ENCODE peak calls at places on chromosomes 13 and 19, in five cellular contexts. I, O, L, D and Z are unnamed samples.

GRCh38 chr13:50366488-50367174 is 351.4 kb downstream of the KCNRG start:
- DNase-seq in I (no peak), O (no peak), L (no peak), D (no peak), Z (peak)

GRCh38 chr19:674282-675151 is 1.7 kb upstream of the FSTL3 start:
- DNase-seq in I (no peak), O (no peak), L (no peak), D (no peak), Z (no peak)

GRCh38 chr13:27928805-27929753 is 9.3 kb downstream of the PDX1 start:
- DNase-seq in I (no peak), O (peak), L (peak), D (no peak), Z (no peak)

GRCh38 chr13:66835040-66835628 is 395.0 kb downstream of the PCDH9 start:
- DNase-seq in I (peak), O (peak), L (no peak), D (peak), Z (peak)

GRCh38 chr19:38815059-38816001 is 2.6 kb upstream of the LGALS4 start:
- DNase-seq in I (no peak), O (no peak), L (no peak), D (no peak), Z (no peak)

GRCh38 chr19:20422616-20423205 is 142.9 kb downstream of the ZNF737 start:
- DNase-seq in I (no peak), O (no peak), L (no peak), D (no peak), Z (no peak)

GRCh38 chr13:35472308-35473008 is 4.0 kb downstream of the MAB21L1 start:
- DNase-seq in I (no peak), O (no peak), L (no peak), D (no peak), Z (no peak)

GRCh38 chr19:38852231-38853044 is 2.7 kb upstream of the HNRNPL start:
- DNase-seq in I (peak), O (peak), L (peak), D (peak), Z (peak)

GRCh38 chr13:35283856-35284255 is 192.6 kb downstream of the MAB21L1 start:
- DNase-seq in I (peak), O (no peak), L (no peak), D (no peak), Z (peak)

GRCh38 chr13:104614746-104615145 is 1548.5 kb upstream of the SLC10A2 start:
- DNase-seq in I (no peak), O (no peak), L (no peak), D (no peak), Z (no peak)

DNA sequence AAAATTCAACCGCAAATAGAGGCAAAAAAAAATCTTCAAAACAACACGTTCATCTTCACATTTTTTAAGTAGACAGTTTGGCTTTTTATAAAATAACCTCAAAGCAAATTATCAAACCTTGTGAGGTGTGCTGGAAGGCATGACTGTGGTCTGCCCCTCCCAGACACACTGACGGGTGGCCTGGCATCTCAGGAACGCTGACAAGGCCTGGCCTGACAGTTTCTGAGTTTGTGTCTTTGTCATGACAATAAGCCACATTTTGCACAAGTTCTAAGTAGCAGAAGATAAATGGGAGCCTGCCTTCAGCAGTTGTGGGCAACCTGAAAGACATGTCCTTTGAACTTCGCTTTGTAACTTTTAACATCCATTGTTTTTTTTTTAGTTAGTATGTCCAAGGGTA is 38.5 kb downstream of the SOX21 start:
- DNase-seq in I (no peak), O (peak), L (no peak), D (no peak), Z (no peak)
- TF ChIP-seq JUN in I (no peak), O (no peak), L (no peak), D (no peak), Z (no peak)

DNA sequence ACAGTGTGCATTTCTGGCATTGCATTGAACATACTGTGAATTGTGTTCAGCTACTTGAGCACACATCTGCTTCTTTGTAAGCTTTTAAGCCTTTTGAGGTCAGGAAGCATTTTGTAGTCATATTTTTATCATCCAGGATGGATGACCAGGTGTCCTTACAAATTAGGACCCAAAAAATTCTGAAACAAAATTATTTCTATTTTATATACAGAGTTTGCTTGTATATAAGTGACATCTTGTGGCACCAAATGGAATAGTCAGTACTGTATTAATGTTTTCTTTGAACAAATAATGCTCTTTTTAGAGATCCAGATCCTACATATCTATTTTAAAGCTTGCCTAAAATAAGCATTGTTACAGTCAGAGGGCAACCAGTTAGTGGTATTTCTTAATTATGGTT is 9.5 kb upstream of the SUPT20H start:
- DNase-seq in I (peak), O (no peak), L (no peak), D (peak), Z (peak)
- TF ChIP-seq JUN in I (no peak), O (no peak), L (no peak), D (no peak), Z (no peak)

DNA sequence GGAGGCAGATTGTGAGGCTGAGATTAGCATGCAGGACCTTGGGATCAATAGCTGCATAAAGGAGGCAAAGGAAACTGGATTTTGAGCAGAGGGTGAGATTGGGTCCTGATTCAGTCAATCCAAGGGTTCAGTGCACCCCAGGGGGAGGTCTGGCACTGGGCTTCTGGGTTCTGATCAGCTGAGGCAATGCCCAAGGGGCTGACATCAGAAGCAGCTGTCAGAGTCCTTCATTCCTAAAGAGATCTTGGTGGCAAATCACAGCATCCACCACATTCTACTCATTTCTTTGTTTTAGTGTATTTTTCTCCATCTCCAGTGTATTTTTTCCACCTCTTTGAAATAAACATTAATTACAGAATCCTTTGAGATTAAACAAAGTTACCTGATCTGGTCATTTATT is 5.4 kb upstream of the LYPD5 start:
- DNase-seq in I (no peak), O (no peak), L (no peak), D (no peak), Z (no peak)
- TF ChIP-seq JUN in I (no peak), O (no peak), L (no peak), D (no peak), Z (no peak)

DNA sequence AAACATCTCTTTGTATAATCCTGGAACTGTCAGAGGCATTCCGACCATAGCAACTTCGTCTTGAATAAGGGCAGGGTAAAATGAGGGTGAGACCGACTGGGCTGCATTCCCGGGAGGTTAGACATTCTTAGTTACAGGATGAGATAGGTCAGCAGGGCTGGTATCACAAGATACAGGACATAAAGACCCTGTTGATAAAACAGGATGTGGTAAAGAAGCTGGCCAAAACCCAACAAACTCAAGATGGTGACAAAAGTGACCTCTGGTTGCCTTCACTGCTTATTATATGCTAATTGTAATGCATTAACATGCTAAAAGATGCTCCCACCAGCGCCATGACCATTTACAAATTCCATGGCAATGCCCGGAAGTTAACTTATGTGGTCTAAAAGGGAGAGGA is 27.7 kb upstream of the MBNL2 start:
- DNase-seq in I (no peak), O (no peak), L (no peak), D (peak), Z (peak)
- TF ChIP-seq JUN in I (no peak), O (no peak), L (no peak), D (no peak), Z (peak)

GRCh38 chr19:45140533-45140932 is 20.2 kb downstream of the NKPD1 start:
- DNase-seq in I (no peak), O (no peak), L (no peak), D (no peak), Z (no peak)

GRCh38 chr19:45142728-45143115 is 18.1 kb downstream of the NKPD1 start:
- DNase-seq in I (no peak), O (no peak), L (no peak), D (no peak), Z (no peak)

GRCh38 chr19:45141203-45141900 is 19.4 kb downstream of the NKPD1 start:
- DNase-seq in I (no peak), O (no peak), L (no peak), D (no peak), Z (no peak)

GRCh38 chr19:45140144-45140503 is 20.7 kb downstream of the NKPD1 start:
- DNase-seq in I (no peak), O (no peak), L (no peak), D (no peak), Z (no peak)

GRCh38 chr19:45142016-45142727 is 18.6 kb downstream of the NKPD1 start:
- DNase-seq in I (no peak), O (no peak), L (no peak), D (no peak), Z (no peak)
- TF ChIP-seq JUN in I (no peak), O (no peak), L (no peak), D (no peak), Z (no peak)

DNA sequence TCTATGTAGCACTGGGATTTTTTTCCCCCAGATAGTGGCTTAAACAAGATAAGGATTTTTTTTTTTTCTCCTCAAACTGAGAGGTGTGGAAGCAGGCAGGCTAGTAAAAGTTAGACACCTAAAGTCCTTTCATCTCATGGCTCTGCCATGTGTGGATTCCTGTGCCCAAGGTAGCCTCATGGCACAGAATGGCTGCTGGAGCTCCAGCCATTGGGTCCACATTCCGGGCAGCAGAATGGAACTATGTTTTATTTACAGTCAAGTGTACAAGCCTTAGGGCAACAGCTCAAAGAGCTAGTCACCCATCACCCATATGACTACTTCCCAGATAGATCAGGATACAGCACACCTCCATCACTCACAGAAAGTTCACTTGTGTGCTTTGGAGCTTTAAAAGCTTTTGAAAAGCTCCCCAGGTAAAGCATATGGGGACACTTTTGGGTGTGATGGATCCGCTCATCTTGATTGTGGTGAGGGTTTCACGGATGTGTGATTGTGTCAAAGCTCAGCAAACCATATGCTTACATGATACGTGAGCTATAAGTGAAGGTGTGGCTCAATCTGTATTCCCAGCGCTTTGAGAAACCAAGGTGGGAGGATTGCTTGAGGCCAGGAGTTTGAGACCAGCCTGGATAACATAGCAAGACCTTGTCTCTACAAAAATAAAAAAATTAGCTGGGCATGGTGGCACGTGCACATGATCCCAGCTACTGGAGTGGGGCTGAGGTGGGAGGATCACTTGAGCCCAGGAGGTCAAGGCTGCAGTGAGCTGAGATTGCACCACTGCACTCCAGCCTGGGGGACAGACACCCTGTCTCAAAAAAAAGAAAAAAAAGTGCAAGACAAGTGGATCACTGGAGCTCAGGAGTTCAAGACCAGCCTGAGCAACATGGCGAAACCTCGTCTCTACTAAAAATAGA is 18.1 kb downstream of the PGLS start:
- DNase-seq in I (no peak), O (no peak), L (no peak), D (no peak), Z (no peak)
- TF ChIP-seq JUN in I (no peak), O (no peak), L (no peak), D (no peak), Z (no peak)

DNA sequence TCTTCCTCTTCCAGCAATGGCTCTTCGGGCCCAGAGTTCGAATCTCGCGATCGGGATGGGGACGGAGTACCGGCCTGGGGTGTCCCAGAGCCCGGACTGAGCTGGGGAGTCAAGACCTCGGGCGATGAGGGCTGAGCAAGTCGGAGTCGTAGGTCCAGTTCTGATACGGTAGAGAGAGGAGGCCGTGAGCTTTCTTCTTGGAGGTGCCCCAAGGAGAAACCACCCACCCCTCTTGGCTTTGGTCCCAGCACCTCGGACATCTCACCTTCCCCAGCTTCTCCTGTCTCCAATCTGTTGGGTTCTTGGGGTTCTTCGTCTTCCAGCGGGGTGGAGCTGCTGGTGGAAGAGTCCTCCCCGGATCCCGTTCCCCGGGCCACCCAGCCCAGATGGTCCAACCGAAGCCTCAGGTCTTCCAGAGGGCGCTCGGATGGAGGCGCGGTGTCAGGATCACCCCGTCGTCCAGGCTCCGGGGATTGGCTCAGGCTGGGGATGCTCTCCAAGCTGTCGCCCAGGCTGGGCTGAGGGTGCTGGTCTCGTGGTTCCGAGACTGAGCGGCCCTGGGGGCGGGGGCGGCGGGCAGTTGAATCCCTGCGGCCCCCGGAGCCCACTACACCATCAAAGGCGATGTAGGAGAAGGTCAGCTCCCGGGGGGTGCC is 2.5 kb downstream of the RTN2 start:
- DNase-seq in I (no peak), O (no peak), L (no peak), D (no peak), Z (no peak)
- TF ChIP-seq JUN in I (no peak), O (no peak), L (no peak), D (no peak), Z (no peak)

DNA sequence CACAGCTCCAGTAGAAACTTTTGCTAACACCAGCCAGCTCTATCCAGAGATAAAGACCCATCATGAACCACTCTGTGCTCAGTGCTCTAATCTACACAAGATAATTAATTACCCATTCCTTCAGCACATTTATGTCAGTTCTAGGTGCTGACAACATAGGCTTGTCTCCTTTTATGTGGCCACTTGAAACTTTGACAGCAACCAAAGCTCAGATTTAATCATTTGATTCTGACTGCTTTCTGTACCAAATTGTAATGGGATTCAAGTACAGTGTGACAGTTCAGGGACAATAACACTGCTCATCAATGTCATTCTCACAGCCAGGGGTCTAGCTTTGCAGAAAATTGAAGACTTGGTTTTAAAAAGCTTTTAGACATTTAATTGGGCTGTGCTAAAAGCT is 266.6 kb downstream of the KCTD12 start:
- DNase-seq in I (no peak), O (no peak), L (no peak), D (no peak), Z (no peak)
- TF ChIP-seq JUN in I (no peak), O (no peak), L (no peak), D (no peak), Z (no peak)